ENCODE peak calls at places on chromosomes 2 and 18, in five cellular contexts. One of them, this sample, is unnamed.

GRCh38 chr18:76383636-76384035 is 111.4 kb downstream of the ZNF516 start:
- DNase-seq in OCI-LY7: no peak
- DNase-seq in MM.1S: no peak
- DNase-seq in hepatocyte: no peak
- DNase-seq in GM23338: no peak
- DNase-seq in this sample: no peak

GRCh38 chr2:182404102-182404501 is 22.7 kb downstream of the PDE1A start:
- DNase-seq in MM.1S: no peak
- DNase-seq in GM23338: no peak
- DNase-seq in hepatocyte: no peak
- DNase-seq in OCI-LY7: no peak
- DNase-seq in this sample: no peak

GRCh38 chr2:189347540-189347939 is 93.7 kb upstream of the WDR75 start:
- DNase-seq in GM23338: peak; percentile 44
- DNase-seq in OCI-LY7: no peak
- DNase-seq in hepatocyte: peak; percentile 69
- DNase-seq in MM.1S: peak; percentile 91
- DNase-seq in this sample: peak; percentile 94

GRCh38 chr2:107627164-107627563 is 199.5 kb upstream of the RGPD4 start:
- DNase-seq in GM23338: peak; percentile 35
- DNase-seq in MM.1S: no peak
- DNase-seq in hepatocyte: no peak
- DNase-seq in OCI-LY7: no peak
- DNase-seq in this sample: peak; percentile 56

GRCh38 chr2:30705711-30706533 is 101.3 kb downstream of the CAPN13 start:
- DNase-seq in OCI-LY7: no peak
- DNase-seq in hepatocyte: no peak
- DNase-seq in GM23338: no peak
- DNase-seq in MM.1S: no peak
- DNase-seq in this sample: no peak

GRCh38 chr2:238166391-238167343 is 7.9 kb downstream of the ERFE start:
- DNase-seq in MM.1S: no peak
- DNase-seq in GM23338: no peak
- DNase-seq in hepatocyte: no peak
- DNase-seq in OCI-LY7: no peak
- DNase-seq in this sample: no peak

GRCh38 chr18:74840492-74841167 is 243.0 kb downstream of the ZNF407 start:
- DNase-seq in MM.1S: no peak
- DNase-seq in hepatocyte: no peak
- DNase-seq in GM23338: no peak
- DNase-seq in OCI-LY7: no peak
- DNase-seq in this sample: peak; percentile 81

GRCh38 chr2:199861116-199861774 is 10.3 kb upstream of the FTCDNL1 start:
- DNase-seq in MM.1S: peak; percentile 22
- DNase-seq in hepatocyte: peak; percentile 14
- DNase-seq in GM23338: peak; percentile 49
- DNase-seq in OCI-LY7: peak; percentile 38
- DNase-seq in this sample: peak; percentile 47

GRCh38 chr18:47095810-47096209 is 54.5 kb downstream of the HDHD2 start:
- DNase-seq in MM.1S: no peak
- DNase-seq in GM23338: no peak
- DNase-seq in OCI-LY7: no peak
- DNase-seq in hepatocyte: no peak
- DNase-seq in this sample: no peak

GRCh38 chr2:31287681-31288080 is 53.7 kb downstream of the EHD3 start:
- DNase-seq in OCI-LY7: no peak
- DNase-seq in MM.1S: no peak
- DNase-seq in hepatocyte: no peak
- DNase-seq in GM23338: no peak
- DNase-seq in this sample: no peak

GRCh38 chr2:32418777-32419176 is 62.0 kb downstream of the BIRC6 start:
- DNase-seq in MM.1S: no peak
- DNase-seq in OCI-LY7: no peak
- DNase-seq in GM23338: no peak
- DNase-seq in hepatocyte: no peak
- DNase-seq in this sample: peak; percentile 49

GRCh38 chr18:70493461-70493860 is 204.6 kb downstream of the SOCS6 start:
- DNase-seq in OCI-LY7: no peak
- DNase-seq in hepatocyte: no peak
- DNase-seq in GM23338: no peak
- DNase-seq in MM.1S: no peak
- DNase-seq in this sample: no peak

GRCh38 chr18:68960355-68960754 is 162.5 kb downstream of the CCDC102B start:
- DNase-seq in hepatocyte: no peak
- DNase-seq in OCI-LY7: no peak
- DNase-seq in MM.1S: no peak
- DNase-seq in GM23338: no peak
- DNase-seq in this sample: no peak

GRCh38 chr2:226796840-226797288 is 2.8 kb downstream of the IRS1 start:
- DNase-seq in MM.1S: no peak
- DNase-seq in GM23338: no peak
- DNase-seq in hepatocyte: peak; percentile 31
- DNase-seq in OCI-LY7: peak; percentile 38
- DNase-seq in this sample: peak; percentile 59

GRCh38 chr2:43460611-43461396 is 135.0 kb downstream of the THADA start:
- DNase-seq in MM.1S: no peak
- DNase-seq in hepatocyte: no peak
- DNase-seq in OCI-LY7: no peak
- DNase-seq in GM23338: no peak
- DNase-seq in this sample: no peak

GRCh38 chr2:159252905-159253304 is 33.6 kb downstream of the WDSUB1 start:
- DNase-seq in MM.1S: no peak
- DNase-seq in GM23338: no peak
- DNase-seq in OCI-LY7: no peak
- DNase-seq in hepatocyte: no peak
- DNase-seq in this sample: no peak

GRCh38 chr2:239308696-239309397 is 92.0 kb downstream of the HDAC4 start:
- DNase-seq in MM.1S: no peak
- DNase-seq in OCI-LY7: no peak
- DNase-seq in hepatocyte: peak; percentile 60
- DNase-seq in GM23338: no peak
- DNase-seq in this sample: no peak

GRCh38 chr2:176612736-176613135 is 343.5 kb downstream of the MTX2 start:
- DNase-seq in hepatocyte: peak; percentile 10
- DNase-seq in OCI-LY7: no peak
- DNase-seq in MM.1S: no peak
- DNase-seq in GM23338: no peak
- DNase-seq in this sample: peak; percentile 93

GRCh38 chr18:23629444-23629946 is 33.2 kb downstream of the ANKRD29 start:
- DNase-seq in MM.1S: peak; percentile 49
- DNase-seq in GM23338: no peak
- DNase-seq in OCI-LY7: no peak
- DNase-seq in hepatocyte: peak; percentile 59
- DNase-seq in this sample: peak; percentile 37

GRCh38 chr2:219634171-219634940 is 6.9 kb downstream of the SLC4A3 start:
- DNase-seq in hepatocyte: no peak
- DNase-seq in OCI-LY7: no peak
- DNase-seq in MM.1S: no peak
- DNase-seq in GM23338: no peak
- DNase-seq in this sample: no peak

GRCh38 chr2:237483018-237483731 is 3.9 kb upstream of the MLPH start:
- DNase-seq in GM23338: no peak
- DNase-seq in OCI-LY7: no peak
- DNase-seq in MM.1S: no peak
- DNase-seq in hepatocyte: peak; percentile 86
- DNase-seq in this sample: peak; percentile 85

GRCh38 chr2:53512071-53512841 is 255.3 kb upstream of the CHAC2 start:
- DNase-seq in GM23338: no peak
- DNase-seq in hepatocyte: no peak
- DNase-seq in MM.1S: no peak
- DNase-seq in OCI-LY7: no peak
- DNase-seq in this sample: peak; percentile 93

GRCh38 chr18:10514621-10515020 is 11.2 kb upstream of the NAPG start:
- DNase-seq in hepatocyte: no peak
- DNase-seq in GM23338: no peak
- DNase-seq in MM.1S: no peak
- DNase-seq in OCI-LY7: no peak
- DNase-seq in this sample: no peak

GRCh38 chr2:170554278-170554955 is 160.7 kb upstream of the SP5 start:
- DNase-seq in GM23338: no peak
- DNase-seq in hepatocyte: no peak
- DNase-seq in OCI-LY7: no peak
- DNase-seq in MM.1S: no peak
- DNase-seq in this sample: peak; percentile 83

GRCh38 chr2:10931710-10932255 is 20.0 kb downstream of the KCNF1 start:
- DNase-seq in GM23338: no peak
- DNase-seq in OCI-LY7: no peak
- DNase-seq in hepatocyte: no peak
- DNase-seq in MM.1S: no peak
- DNase-seq in this sample: peak; percentile 74

GRCh38 chr2:170365686-170366085 is 187.7 kb downstream of the MYO3B start:
- DNase-seq in GM23338: no peak
- DNase-seq in MM.1S: no peak
- DNase-seq in hepatocyte: no peak
- DNase-seq in OCI-LY7: no peak
- DNase-seq in this sample: no peak

GRCh38 chr2:238942941-238943715 is 95.2 kb downstream of the TWIST2 start:
- DNase-seq in hepatocyte: no peak
- DNase-seq in GM23338: no peak
- DNase-seq in MM.1S: no peak
- DNase-seq in OCI-LY7: no peak
- DNase-seq in this sample: no peak

GRCh38 chr2:228140934-228141528 is 40.5 kb downstream of the SPHKAP start:
- DNase-seq in MM.1S: peak; percentile 88
- DNase-seq in hepatocyte: no peak
- DNase-seq in OCI-LY7: no peak
- DNase-seq in GM23338: no peak
- DNase-seq in this sample: no peak

GRCh38 chr2:205633994-205634393 is 48.3 kb upstream of the NRP2 start:
- DNase-seq in MM.1S: no peak
- DNase-seq in OCI-LY7: no peak
- DNase-seq in GM23338: no peak
- DNase-seq in hepatocyte: no peak
- DNase-seq in this sample: no peak

GRCh38 chr2:44941551-44942234 is at the start of gene SIX3:
- DNase-seq in hepatocyte: no peak
- DNase-seq in GM23338: peak; percentile 78
- DNase-seq in MM.1S: peak; percentile 61
- DNase-seq in OCI-LY7: no peak
- DNase-seq in this sample: peak; percentile 74

GRCh38 chr2:33009249-33009648 is 62.5 kb downstream of the LTBP1 start:
- DNase-seq in GM23338: no peak
- DNase-seq in OCI-LY7: no peak
- DNase-seq in hepatocyte: no peak
- DNase-seq in MM.1S: no peak
- DNase-seq in this sample: no peak

GRCh38 chr2:84904717-84905174 is 710 bp upstream of the TMSB10 start:
- DNase-seq in OCI-LY7: peak; percentile 28
- DNase-seq in GM23338: peak; percentile 83
- DNase-seq in MM.1S: no peak
- DNase-seq in hepatocyte: peak; percentile 76
- DNase-seq in this sample: peak; percentile 54

GRCh38 chr18:44627245-44627644 is 53.4 kb upstream of the SETBP1 start:
- DNase-seq in hepatocyte: no peak
- DNase-seq in OCI-LY7: no peak
- DNase-seq in GM23338: no peak
- DNase-seq in MM.1S: no peak
- DNase-seq in this sample: peak; percentile 8
- TF ChIP-seq EZH2phosphoT487 in hepatocyte: no peak
- TF ChIP-seq EZH2phosphoT487 in OCI-LY7: no peak
- TF ChIP-seq EZH2phosphoT487 in GM23338: no peak
- TF ChIP-seq EZH2phosphoT487 in MM.1S: no peak
- TF ChIP-seq EZH2phosphoT487 in this sample: no peak

GRCh38 chr2:153971250-153971649 is 99.5 kb downstream of the GALNT13 start:
- DNase-seq in hepatocyte: no peak
- DNase-seq in OCI-LY7: no peak
- DNase-seq in MM.1S: no peak
- DNase-seq in GM23338: no peak
- DNase-seq in this sample: peak; percentile 30
- TF ChIP-seq EZH2phosphoT487 in hepatocyte: no peak
- TF ChIP-seq EZH2phosphoT487 in OCI-LY7: no peak
- TF ChIP-seq EZH2phosphoT487 in MM.1S: no peak
- TF ChIP-seq EZH2phosphoT487 in GM23338: no peak
- TF ChIP-seq EZH2phosphoT487 in this sample: no peak

GRCh38 chr2:191617589-191617988 is 60.3 kb upstream of the NABP1 start:
- DNase-seq in hepatocyte: no peak
- DNase-seq in MM.1S: peak; percentile 93
- DNase-seq in GM23338: no peak
- DNase-seq in OCI-LY7: peak; percentile 72
- DNase-seq in this sample: peak; percentile 40
- TF ChIP-seq EZH2phosphoT487 in hepatocyte: no peak
- TF ChIP-seq EZH2phosphoT487 in MM.1S: no peak
- TF ChIP-seq EZH2phosphoT487 in GM23338: no peak
- TF ChIP-seq EZH2phosphoT487 in OCI-LY7: no peak
- TF ChIP-seq EZH2phosphoT487 in this sample: no peak

GRCh38 chr2:142935563-142936089 is 58.2 kb downstream of the KYNU start:
- DNase-seq in hepatocyte: no peak
- DNase-seq in GM23338: no peak
- DNase-seq in MM.1S: no peak
- DNase-seq in OCI-LY7: no peak
- DNase-seq in this sample: no peak

GRCh38 chr2:142940606-142941223 is 63.3 kb downstream of the KYNU start:
- DNase-seq in OCI-LY7: no peak
- DNase-seq in MM.1S: no peak
- DNase-seq in GM23338: no peak
- DNase-seq in hepatocyte: no peak
- DNase-seq in this sample: no peak

GRCh38 chr2:142938240-142938639 is 60.8 kb downstream of the KYNU start:
- DNase-seq in hepatocyte: no peak
- DNase-seq in GM23338: no peak
- DNase-seq in MM.1S: no peak
- DNase-seq in OCI-LY7: no peak
- DNase-seq in this sample: no peak

GRCh38 chr2:142936629-142937028 is 59.2 kb downstream of the KYNU start:
- DNase-seq in MM.1S: no peak
- DNase-seq in hepatocyte: no peak
- DNase-seq in GM23338: no peak
- DNase-seq in OCI-LY7: no peak
- DNase-seq in this sample: no peak

GRCh38 chr2:142937347-142937746 is 59.9 kb downstream of the KYNU start:
- DNase-seq in OCI-LY7: no peak
- DNase-seq in hepatocyte: no peak
- DNase-seq in MM.1S: no peak
- DNase-seq in GM23338: no peak
- DNase-seq in this sample: no peak
- TF ChIP-seq EZH2phosphoT487 in OCI-LY7: no peak
- TF ChIP-seq EZH2phosphoT487 in hepatocyte: no peak
- TF ChIP-seq EZH2phosphoT487 in MM.1S: no peak
- TF ChIP-seq EZH2phosphoT487 in GM23338: no peak
- TF ChIP-seq EZH2phosphoT487 in this sample: no peak

DNA sequence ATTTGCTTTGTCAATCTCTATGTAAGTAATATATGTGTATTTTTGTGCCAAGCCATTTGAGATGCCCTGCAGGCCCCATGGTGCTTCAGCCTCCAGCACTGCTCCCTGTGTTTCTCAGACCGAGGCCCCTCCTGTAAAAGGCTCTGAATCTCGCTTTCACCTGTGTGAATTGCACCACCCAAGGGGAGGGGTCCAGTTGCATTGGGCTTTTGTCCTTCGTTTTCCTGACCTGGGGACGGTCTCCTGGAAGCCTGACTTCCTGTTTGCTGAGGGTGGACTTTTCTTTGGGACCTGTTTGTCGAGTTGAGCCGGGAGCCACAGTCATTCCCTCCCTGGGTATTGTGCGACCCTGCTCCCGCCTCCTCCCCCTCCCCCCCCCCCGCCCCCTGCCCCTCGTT is 48.9 kb downstream of the AGAP1 start:
- DNase-seq in GM23338: peak; percentile 94
- DNase-seq in hepatocyte: peak; percentile 35
- DNase-seq in OCI-LY7: no peak
- DNase-seq in MM.1S: no peak
- DNase-seq in this sample: peak; percentile 70
- TF ChIP-seq EZH2phosphoT487 in GM23338: no peak
- TF ChIP-seq EZH2phosphoT487 in hepatocyte: no peak
- TF ChIP-seq EZH2phosphoT487 in OCI-LY7: no peak
- TF ChIP-seq EZH2phosphoT487 in MM.1S: no peak
- TF ChIP-seq EZH2phosphoT487 in this sample: no peak

GRCh38 chr2:215765729-215766360 is 247.5 kb downstream of the MREG start:
- DNase-seq in OCI-LY7: no peak
- DNase-seq in MM.1S: no peak
- DNase-seq in hepatocyte: no peak
- DNase-seq in GM23338: no peak
- DNase-seq in this sample: no peak
- TF ChIP-seq EZH2phosphoT487 in OCI-LY7: no peak
- TF ChIP-seq EZH2phosphoT487 in MM.1S: no peak
- TF ChIP-seq EZH2phosphoT487 in hepatocyte: no peak
- TF ChIP-seq EZH2phosphoT487 in GM23338: no peak
- TF ChIP-seq EZH2phosphoT487 in this sample: no peak

This sample was measured in PC-3.